ENCODE peak calls at places on chromosomes 7 and 10, in eight cellular contexts. One of them, this sample, is unnamed.

GRCh38 chr10:92590623-92591549 is 2.0 kb upstream of the KIF11 start:
- DNase-seq in H1: peak
- DNase-seq in psoas muscle: peak
- DNase-seq in prostate gland: peak
- DNase-seq in HL-60: peak
- DNase-seq in ascending aorta: no peak
- DNase-seq in hepatocyte: peak
- DNase-seq in mammary epithelial cell: no peak
- DNase-seq in this sample: no peak

GRCh38 chr7:106022193-106022821 is 59.2 kb downstream of the CDHR3 start:
- DNase-seq in H1: no peak
- DNase-seq in psoas muscle: no peak
- DNase-seq in prostate gland: no peak
- DNase-seq in HL-60: peak
- DNase-seq in ascending aorta: no peak
- DNase-seq in hepatocyte: no peak
- DNase-seq in mammary epithelial cell: peak
- DNase-seq in this sample: no peak

GRCh38 chr10:26413375-26413774 is 24.8 kb upstream of the APBB1IP start:
- DNase-seq in H1: no peak
- DNase-seq in psoas muscle: no peak
- DNase-seq in prostate gland: no peak
- DNase-seq in HL-60: no peak
- DNase-seq in ascending aorta: no peak
- DNase-seq in hepatocyte: no peak
- DNase-seq in mammary epithelial cell: no peak
- DNase-seq in this sample: no peak

GRCh38 chr10:100977436-100977835 is 8.1 kb downstream of the SEMA4G start:
- DNase-seq in H1: no peak
- DNase-seq in psoas muscle: no peak
- DNase-seq in prostate gland: no peak
- DNase-seq in HL-60: no peak
- DNase-seq in ascending aorta: no peak
- DNase-seq in hepatocyte: no peak
- DNase-seq in mammary epithelial cell: no peak
- DNase-seq in this sample: no peak

GRCh38 chr7:134676743-134677142 is 30.1 kb downstream of the BPGM start:
- DNase-seq in H1: no peak
- DNase-seq in psoas muscle: no peak
- DNase-seq in prostate gland: no peak
- DNase-seq in HL-60: no peak
- DNase-seq in ascending aorta: no peak
- DNase-seq in hepatocyte: no peak
- DNase-seq in mammary epithelial cell: no peak
- DNase-seq in this sample: no peak

GRCh38 chr7:15764986-15765385 is 78.5 kb upstream of the MEOX2 start:
- DNase-seq in H1: no peak
- DNase-seq in psoas muscle: peak
- DNase-seq in prostate gland: no peak
- DNase-seq in HL-60: no peak
- DNase-seq in ascending aorta: no peak
- DNase-seq in hepatocyte: no peak
- DNase-seq in mammary epithelial cell: no peak
- DNase-seq in this sample: no peak

GRCh38 chr10:51000164-51000563 is 74.1 kb upstream of the PRKG1 start:
- DNase-seq in H1: no peak
- DNase-seq in psoas muscle: no peak
- DNase-seq in prostate gland: no peak
- DNase-seq in HL-60: no peak
- DNase-seq in ascending aorta: no peak
- DNase-seq in hepatocyte: no peak
- DNase-seq in mammary epithelial cell: no peak
- DNase-seq in this sample: no peak

GRCh38 chr7:157432957-157433576 is 96.3 kb downstream of the DNAJB6 start:
- DNase-seq in H1: no peak
- DNase-seq in psoas muscle: no peak
- DNase-seq in prostate gland: peak
- DNase-seq in HL-60: peak
- DNase-seq in ascending aorta: no peak
- DNase-seq in hepatocyte: peak
- DNase-seq in mammary epithelial cell: no peak
- DNase-seq in this sample: no peak

GRCh38 chr10:42973870-42974692 is 102.8 kb upstream of the RET start:
- DNase-seq in H1: no peak
- DNase-seq in psoas muscle: no peak
- DNase-seq in prostate gland: no peak
- DNase-seq in HL-60: peak
- DNase-seq in ascending aorta: no peak
- DNase-seq in hepatocyte: no peak
- DNase-seq in mammary epithelial cell: no peak
- DNase-seq in this sample: peak

GRCh38 chr7:75842836-75843446 is 29.3 kb upstream of the CCL24 start:
- DNase-seq in H1: no peak
- DNase-seq in psoas muscle: no peak
- DNase-seq in prostate gland: peak
- DNase-seq in HL-60: peak
- DNase-seq in ascending aorta: no peak
- DNase-seq in hepatocyte: peak
- DNase-seq in mammary epithelial cell: peak
- DNase-seq in this sample: no peak

GRCh38 chr10:51430506-51430905 is 268.9 kb downstream of the CSTF2T start:
- DNase-seq in H1: no peak
- DNase-seq in psoas muscle: no peak
- DNase-seq in prostate gland: no peak
- DNase-seq in HL-60: no peak
- DNase-seq in ascending aorta: no peak
- DNase-seq in hepatocyte: no peak
- DNase-seq in mammary epithelial cell: no peak
- DNase-seq in this sample: no peak

GRCh38 chr10:59674211-59674836 is 35.3 kb downstream of the SLC16A9 start:
- DNase-seq in H1: no peak
- DNase-seq in psoas muscle: no peak
- DNase-seq in prostate gland: no peak
- DNase-seq in HL-60: no peak
- DNase-seq in ascending aorta: no peak
- DNase-seq in hepatocyte: peak
- DNase-seq in mammary epithelial cell: peak
- DNase-seq in this sample: no peak

GRCh38 chr7:41047789-41048191 is 655.1 kb downstream of the INHBA start:
- DNase-seq in H1: no peak
- DNase-seq in psoas muscle: peak
- DNase-seq in prostate gland: no peak
- DNase-seq in HL-60: no peak
- DNase-seq in ascending aorta: no peak
- DNase-seq in hepatocyte: peak
- DNase-seq in mammary epithelial cell: no peak
- DNase-seq in this sample: peak

GRCh38 chr10:127041561-127041960 is 136.3 kb downstream of the DOCK1 start:
- DNase-seq in H1: no peak
- DNase-seq in psoas muscle: no peak
- DNase-seq in prostate gland: no peak
- DNase-seq in HL-60: no peak
- DNase-seq in ascending aorta: no peak
- DNase-seq in hepatocyte: no peak
- DNase-seq in mammary epithelial cell: peak
- DNase-seq in this sample: no peak
- TF ChIP-seq CTCF in H1: no peak
- TF ChIP-seq CTCF in psoas muscle: no peak
- TF ChIP-seq CTCF in prostate gland: no peak
- TF ChIP-seq CTCF in HL-60: no peak
- TF ChIP-seq CTCF in ascending aorta: no peak
- TF ChIP-seq CTCF in hepatocyte: no peak
- TF ChIP-seq CTCF in mammary epithelial cell: no peak
- TF ChIP-seq CTCF in this sample: no peak

DNA sequence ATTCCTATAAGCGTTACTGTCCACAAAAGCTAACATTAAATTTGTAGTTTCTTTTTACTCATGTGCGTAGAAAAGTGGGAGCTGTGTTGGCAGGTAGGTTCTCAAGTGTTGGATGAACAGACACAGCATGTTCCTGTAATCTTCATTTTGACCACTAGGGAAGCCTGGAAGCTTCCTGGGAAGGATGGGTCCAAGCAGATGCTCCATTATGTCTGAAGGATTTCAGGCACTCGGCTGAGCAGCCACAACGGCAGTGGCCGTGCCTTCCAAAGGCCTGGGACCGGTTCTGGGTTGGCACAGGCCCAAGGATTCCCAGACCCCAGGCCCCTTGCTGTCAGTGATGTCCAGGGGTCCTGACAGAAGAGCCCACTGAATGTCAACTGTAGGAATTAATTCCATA is 386.3 kb downstream of the TNS3 start:
- DNase-seq in H1: no peak
- DNase-seq in psoas muscle: no peak
- DNase-seq in prostate gland: no peak
- DNase-seq in HL-60: no peak
- DNase-seq in ascending aorta: no peak
- DNase-seq in hepatocyte: no peak
- DNase-seq in mammary epithelial cell: no peak
- DNase-seq in this sample: peak
- TF ChIP-seq CTCF in H1: peak
- TF ChIP-seq CTCF in psoas muscle: peak
- TF ChIP-seq CTCF in prostate gland: no peak
- TF ChIP-seq CTCF in HL-60: no peak
- TF ChIP-seq CTCF in ascending aorta: no peak
- TF ChIP-seq CTCF in hepatocyte: no peak
- TF ChIP-seq CTCF in mammary epithelial cell: peak
- TF ChIP-seq CTCF in this sample: no peak

DNA sequence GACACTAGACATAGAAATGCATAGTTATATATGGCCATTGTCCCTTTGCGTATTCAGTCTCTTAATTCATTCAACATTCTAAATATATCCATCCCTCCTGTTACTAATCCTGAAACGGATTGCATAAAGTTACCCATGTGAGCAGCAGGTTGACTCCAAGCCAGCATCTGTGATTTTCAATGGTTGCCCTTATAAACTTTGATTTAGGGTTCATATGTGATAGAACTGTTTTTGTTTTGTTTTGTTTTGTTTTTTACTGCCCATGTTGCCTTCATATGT is 13.4 kb upstream of the DENND2A start:
- DNase-seq in H1: no peak
- DNase-seq in psoas muscle: no peak
- DNase-seq in prostate gland: no peak
- DNase-seq in HL-60: no peak
- DNase-seq in ascending aorta: no peak
- DNase-seq in hepatocyte: no peak
- DNase-seq in mammary epithelial cell: no peak
- DNase-seq in this sample: no peak
- TF ChIP-seq CTCF in H1: no peak
- TF ChIP-seq CTCF in psoas muscle: no peak
- TF ChIP-seq CTCF in prostate gland: no peak
- TF ChIP-seq CTCF in HL-60: no peak
- TF ChIP-seq CTCF in ascending aorta: no peak
- TF ChIP-seq CTCF in hepatocyte: no peak
- TF ChIP-seq CTCF in mammary epithelial cell: no peak
- TF ChIP-seq CTCF in this sample: no peak

GRCh38 chr10:44684641-44685040 is 226.5 kb upstream of the TMEM72 start:
- DNase-seq in H1: no peak
- DNase-seq in psoas muscle: no peak
- DNase-seq in prostate gland: no peak
- DNase-seq in HL-60: no peak
- DNase-seq in ascending aorta: no peak
- DNase-seq in hepatocyte: no peak
- DNase-seq in mammary epithelial cell: no peak
- DNase-seq in this sample: no peak

GRCh38 chr10:44685177-44685576 is 226.0 kb upstream of the TMEM72 start:
- DNase-seq in H1: no peak
- DNase-seq in psoas muscle: no peak
- DNase-seq in prostate gland: no peak
- DNase-seq in HL-60: no peak
- DNase-seq in ascending aorta: no peak
- DNase-seq in hepatocyte: no peak
- DNase-seq in mammary epithelial cell: no peak
- DNase-seq in this sample: no peak

DNA sequence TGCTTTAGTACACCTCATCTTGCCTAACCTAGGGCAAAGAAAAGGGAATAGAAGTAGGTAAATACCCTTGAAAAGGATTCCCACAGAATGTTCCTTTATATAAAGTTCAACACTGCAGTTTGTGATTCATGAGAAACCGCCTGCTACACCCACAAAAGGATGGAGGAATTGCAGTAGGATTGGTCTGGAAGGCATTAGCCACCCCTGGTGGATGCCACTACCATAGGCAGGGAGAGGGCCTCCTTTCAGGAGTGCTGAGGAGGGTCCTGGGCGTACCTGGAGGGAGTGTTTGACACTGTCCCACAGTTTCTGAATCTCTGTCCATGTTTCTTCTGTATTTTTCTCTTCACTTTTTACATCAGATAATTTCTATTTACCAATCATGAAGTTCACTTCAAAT is 221.8 kb upstream of the TMEM72 start:
- DNase-seq in H1: no peak
- DNase-seq in psoas muscle: no peak
- DNase-seq in prostate gland: no peak
- DNase-seq in HL-60: no peak
- DNase-seq in ascending aorta: no peak
- DNase-seq in hepatocyte: no peak
- DNase-seq in mammary epithelial cell: no peak
- DNase-seq in this sample: no peak
- TF ChIP-seq CTCF in H1: peak
- TF ChIP-seq CTCF in psoas muscle: no peak
- TF ChIP-seq CTCF in prostate gland: no peak
- TF ChIP-seq CTCF in HL-60: no peak
- TF ChIP-seq CTCF in ascending aorta: no peak
- TF ChIP-seq CTCF in hepatocyte: peak
- TF ChIP-seq CTCF in mammary epithelial cell: no peak
- TF ChIP-seq CTCF in this sample: peak

GRCh38 chr7:51459809-51460208 is 143.2 kb upstream of the COBL start:
- DNase-seq in H1: no peak
- DNase-seq in psoas muscle: no peak
- DNase-seq in prostate gland: no peak
- DNase-seq in HL-60: no peak
- DNase-seq in ascending aorta: no peak
- DNase-seq in hepatocyte: no peak
- DNase-seq in mammary epithelial cell: no peak
- DNase-seq in this sample: no peak
- TF ChIP-seq CTCF in H1: peak
- TF ChIP-seq CTCF in psoas muscle: no peak
- TF ChIP-seq CTCF in prostate gland: no peak
- TF ChIP-seq CTCF in HL-60: no peak
- TF ChIP-seq CTCF in ascending aorta: no peak
- TF ChIP-seq CTCF in hepatocyte: no peak
- TF ChIP-seq CTCF in mammary epithelial cell: no peak
- TF ChIP-seq CTCF in this sample: no peak